ENCODE peak calls at places on chromosomes 5 and 9, in five cellular contexts. O is transverse colon, D is IMR-90, B is OCI-LY7, N is astrocyte. P is an unnamed sample.
A peak's percentile ranks its signal among the peaks of the same experiment; 100 is the strongest.

GRCh38 chr9:16501098-16501663 is 369.3 kb downstream of the BNC2 start:
- DNase-seq in O (no peak), D (peak; percentile 77), B (no peak), N (peak; percentile 90), P (peak; percentile 89)

GRCh38 chr5:81819556-81820314 is 68.8 kb upstream of the SSBP2 start:
- DNase-seq in O (no peak), D (peak; percentile 61), B (no peak), N (peak; percentile 64), P (peak; percentile 87)

GRCh38 chr9:128005938-128006337 is 25.1 kb upstream of the EEIG1 start:
- DNase-seq in O (no peak), D (no peak), B (no peak), N (no peak), P (no peak)

GRCh38 chr9:5643005-5643624 is 14.2 kb downstream of the RIC1 start:
- DNase-seq in O (no peak), D (peak; percentile 76), B (no peak), N (peak; percentile 37), P (no peak)

GRCh38 chr5:57494104-57495098 is 11.8 kb upstream of the ACTBL2 start:
- DNase-seq in O (peak; percentile 41), D (peak; percentile 98), B (no peak), N (peak; percentile 99), P (peak; percentile 98)

GRCh38 chr5:95044096-95044495 is 240.8 kb downstream of the MCTP1 start:
- DNase-seq in O (no peak), D (no peak), B (no peak), N (no peak), P (no peak)

GRCh38 chr5:96935556-96936430 is at the start of gene LNPEP:
- DNase-seq in O (peak; percentile 98), D (peak; percentile 97), B (peak; percentile 96), N (peak; percentile 97), P (peak; percentile 94)

GRCh38 chr9:130692365-130692764 is 1.2 kb upstream of the EXOSC2 start:
- DNase-seq in O (no peak), D (no peak), B (no peak), N (no peak), P (no peak)

GRCh38 chr9:109751253-109751652 is 28.7 kb upstream of the PALM2AKAP2 start:
- DNase-seq in O (no peak), D (peak; percentile 82), B (no peak), N (peak; percentile 61), P (no peak)

GRCh38 chr5:61649971-61650370 is 317.9 kb downstream of the ZSWIM6 start:
- DNase-seq in O (no peak), D (no peak), B (no peak), N (no peak), P (no peak)

GRCh38 chr9:94643746-94644145 is 4.4 kb upstream of the FBP1 start:
- DNase-seq in O (no peak), D (no peak), B (no peak), N (no peak), P (no peak)

GRCh38 chr9:93577045-93577939 is 908 bp downstream of the PHF2 start:
- DNase-seq in O (peak; percentile 37), D (no peak), B (peak; percentile 49), N (no peak), P (peak; percentile 35)

DNA sequence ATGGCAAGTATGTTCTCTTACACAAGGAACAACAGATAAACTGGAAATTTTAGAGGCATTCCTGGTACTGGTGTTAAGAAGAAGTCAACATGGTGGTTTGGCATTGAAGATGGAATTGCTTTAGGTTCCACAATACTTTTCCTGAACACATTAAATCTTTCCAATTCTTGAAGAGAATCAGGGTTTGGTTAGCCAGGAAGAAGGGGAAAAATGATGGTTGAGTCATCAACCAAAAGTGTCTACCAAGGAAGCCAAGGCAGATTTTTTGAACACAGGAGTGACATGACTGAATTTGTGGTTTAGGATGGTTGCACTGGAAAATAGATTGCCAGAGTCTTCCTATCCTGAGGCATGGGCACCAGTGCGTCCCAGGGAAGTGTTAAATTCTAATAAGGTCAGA is 433.4 kb downstream of the TMEM38B start:
- DNase-seq in O (no peak), D (no peak), B (no peak), N (peak; percentile 22), P (no peak)
- TF ChIP-seq CTCF in O (no peak), D (no peak), B (no peak), N (no peak), P (no peak)

GRCh38 chr5:32474201-32474854 is 29.8 kb upstream of the ZFR start:
- DNase-seq in O (peak; percentile 37), D (no peak), B (no peak), N (no peak), P (no peak)
- H3K4me3 ChIP-seq in O (no peak overlapping the region), D (no peak overlapping the region), B (no peak overlapping the region), N (no peak overlapping the region), P (no peak overlapping the region)

DNA sequence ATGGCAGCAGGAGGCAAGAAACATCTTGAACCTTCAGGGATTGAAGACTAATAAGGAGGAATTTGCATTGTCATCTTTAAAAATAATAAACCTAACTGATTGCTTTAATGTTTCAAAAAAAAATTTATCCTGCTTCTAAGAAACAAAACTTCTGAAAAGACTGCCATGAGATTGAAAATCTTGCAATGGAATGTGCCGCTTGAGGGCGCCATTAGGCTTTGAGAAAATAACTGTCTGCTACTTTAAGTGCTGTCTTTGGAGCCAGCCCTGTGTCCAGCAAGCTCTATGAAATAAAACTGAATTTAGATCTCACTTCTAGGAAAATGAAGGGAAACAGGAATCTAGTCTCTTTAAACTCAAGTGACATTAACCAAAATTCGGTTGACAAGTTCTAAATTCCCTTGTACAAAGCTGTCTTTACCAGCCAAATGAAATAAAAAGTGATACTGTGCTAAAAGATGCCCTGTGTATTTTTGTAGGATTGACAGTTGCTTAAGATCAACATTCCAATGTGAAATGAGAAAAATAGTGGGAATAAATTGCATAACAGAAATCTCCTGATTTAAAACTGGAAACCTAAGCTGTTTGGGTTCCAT is 79.4 kb downstream of the ESM1 start:
- DNase-seq in O (peak; percentile 60), D (peak; percentile 82), B (peak; percentile 41), N (no peak), P (peak; percentile 63)
- TF ChIP-seq CTCF in O (peak; percentile 56), D (peak; percentile 87), B (peak; percentile 90), N (peak; percentile 89), P (peak; percentile 62)

DNA sequence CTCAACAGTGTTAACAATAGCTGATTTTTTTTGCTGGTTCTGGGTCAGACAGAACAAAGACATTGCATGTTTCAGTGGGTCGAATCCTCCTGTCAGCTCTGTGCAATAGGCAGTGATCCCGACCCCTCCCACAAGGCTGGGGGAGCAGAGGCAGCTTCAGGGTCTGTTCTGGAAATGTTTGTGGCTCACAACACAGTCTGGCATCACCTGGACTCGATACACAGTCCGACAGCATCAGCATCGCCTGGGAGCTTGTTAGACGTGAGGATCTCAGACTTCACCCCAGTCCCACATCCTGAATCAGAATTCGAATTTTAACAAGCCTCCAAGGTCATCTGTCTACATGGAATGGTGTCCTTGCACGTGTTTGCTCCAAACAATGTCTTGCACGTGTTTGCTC is 384.7 kb downstream of the IRX2 start:
- DNase-seq in O (no peak), D (no peak), B (no peak), N (no peak), P (no peak)
- H3K4me3 ChIP-seq in O (no peak overlapping the region), D (no peak overlapping the region), B (no peak overlapping the region), N (no peak overlapping the region), P (no peak overlapping the region)

GRCh38 chr9:126293522-126293889 is 33.1 kb upstream of the MVB12B start:
- DNase-seq in O (no peak), D (no peak), B (peak; percentile 7), N (no peak), P (no peak)
- TF ChIP-seq CTCF in O (no peak), D (peak; percentile 3), B (peak; percentile 72), N (no peak), P (no peak)

GRCh38 chr5:123921193-123921592 is 409.2 kb downstream of the CSNK1G3 start:
- DNase-seq in O (no peak), D (no peak), B (no peak), N (no peak), P (no peak)

GRCh38 chr5:123914333-123914732 is 402.4 kb downstream of the CSNK1G3 start:
- DNase-seq in O (no peak), D (no peak), B (no peak), N (no peak), P (no peak)

DNA sequence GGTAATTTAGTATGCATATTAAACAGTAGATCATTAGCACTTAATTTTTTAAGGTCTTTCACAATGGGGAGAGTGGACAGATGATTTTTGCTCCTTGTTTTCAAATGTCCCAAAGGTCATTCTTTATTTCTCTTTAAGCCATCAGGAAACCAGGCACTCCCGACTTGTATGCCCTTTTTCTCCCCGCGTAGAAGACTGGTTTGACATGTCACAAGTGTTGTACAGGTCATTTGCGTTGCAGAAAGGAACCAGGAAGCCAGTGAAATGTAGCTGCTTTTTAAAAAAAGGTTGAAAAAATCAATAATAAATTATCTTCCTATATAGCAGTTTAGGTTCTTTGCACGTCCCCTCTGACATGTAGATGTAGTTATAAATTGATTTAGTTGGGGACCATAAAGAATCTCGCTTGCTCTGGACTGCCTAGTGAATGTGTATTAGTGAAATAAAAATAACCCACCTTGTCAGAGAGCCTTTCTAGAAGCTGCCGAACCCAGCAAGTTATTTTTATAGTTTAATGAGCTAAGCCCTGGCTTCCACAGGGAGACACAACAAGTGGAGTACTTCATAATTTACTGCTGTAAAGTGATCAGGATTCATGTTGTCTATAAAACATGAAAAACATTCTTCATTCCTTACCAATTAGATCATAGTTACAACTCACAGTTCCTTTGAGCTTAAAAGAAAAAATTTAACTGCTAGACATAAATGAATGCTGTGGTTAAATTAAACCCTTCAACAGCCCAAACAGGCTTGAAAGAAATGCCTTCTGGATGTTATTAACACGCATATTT is 404.5 kb downstream of the CSNK1G3 start:
- DNase-seq in O (no peak), D (peak; percentile 65), B (no peak), N (peak; percentile 95), P (peak; percentile 70)
- H3K4me3 ChIP-seq in O (no peak overlapping the region), D (no peak overlapping the region), B (no peak overlapping the region), N (no peak overlapping the region), P (no peak overlapping the region)

DNA sequence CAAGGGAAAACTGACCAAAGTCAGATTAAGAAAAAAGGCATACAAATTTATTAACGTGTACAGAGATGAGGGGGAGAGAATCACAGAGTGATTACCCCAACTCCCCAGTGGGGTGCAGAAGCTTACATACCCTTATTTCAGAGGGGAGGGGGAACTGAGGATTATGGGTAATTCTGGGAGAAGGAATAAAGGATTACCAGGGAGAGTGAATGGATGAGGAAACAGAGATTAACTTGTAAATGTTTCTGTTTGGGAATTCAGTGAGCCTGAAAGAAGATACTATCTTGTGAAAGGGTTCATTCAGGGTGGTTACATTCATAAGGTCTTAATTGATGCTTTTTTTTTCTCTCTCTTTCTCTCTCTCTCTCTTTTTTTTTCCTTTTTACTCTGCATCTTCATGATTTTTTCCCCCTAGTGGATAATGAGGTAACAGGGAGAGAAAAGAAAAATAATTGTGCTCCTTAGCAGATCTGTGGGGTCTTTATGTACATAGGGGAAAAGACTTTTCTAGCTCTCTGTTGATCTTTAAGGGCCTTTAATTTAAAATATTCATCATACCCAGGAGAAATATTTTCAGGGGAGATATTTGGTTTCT is 49.4 kb downstream of the TARS1 start:
- DNase-seq in O (no peak), D (no peak), B (no peak), N (no peak), P (no peak)
- TF ChIP-seq CTCF in O (no peak), D (no peak), B (no peak), N (no peak), P (no peak)